ENCODE peak calls at places on chromosomes 12 and 14, in eight cellular contexts. One of them, this sample, is unnamed.

GRCh38 chr12:120849765-120850164 is 54.4 kb downstream of the SPPL3 start:
- DNase-seq in suprapubic skin: no peak
- DNase-seq in NT2/D1: no peak
- DNase-seq in MCF 10A: peak; percentile 63
- DNase-seq in activated T-cell treated with anti-CD3 and anti-CD28 coated beads for 4 hours: no peak
- DNase-seq in EL: peak; percentile 63
- DNase-seq in endothelial cell: no peak
- DNase-seq in activated CD4-positive, alpha-beta T cell treated with anti-CD3 and anti-CD28 coated beads, Interleukin-2, amount 50 U/mL, for 48 hours: no peak
- DNase-seq in this sample: no peak

GRCh38 chr14:28704153-28704552 is 62.4 kb upstream of the FOXG1 start:
- DNase-seq in endothelial cell: no peak
- DNase-seq in suprapubic skin: no peak
- DNase-seq in MCF 10A: peak; percentile 0
- DNase-seq in EL: no peak
- DNase-seq in activated CD4-positive, alpha-beta T cell treated with anti-CD3 and anti-CD28 coated beads, Interleukin-2, amount 50 U/mL, for 48 hours: no peak
- DNase-seq in activated T-cell treated with anti-CD3 and anti-CD28 coated beads for 4 hours: no peak
- DNase-seq in NT2/D1: no peak
- DNase-seq in this sample: no peak

GRCh38 chr14:70660967-70661871 is 19.5 kb downstream of the TTC9 start:
- DNase-seq in EL: no peak
- DNase-seq in suprapubic skin: no peak
- DNase-seq in MCF 10A: no peak
- DNase-seq in endothelial cell: no peak
- DNase-seq in activated CD4-positive, alpha-beta T cell treated with anti-CD3 and anti-CD28 coated beads, Interleukin-2, amount 50 U/mL, for 48 hours: peak; percentile 48
- DNase-seq in NT2/D1: no peak
- DNase-seq in activated T-cell treated with anti-CD3 and anti-CD28 coated beads for 4 hours: peak; percentile 20
- DNase-seq in this sample: no peak

GRCh38 chr14:91417134-91417982 is at the start of gene CCDC88C:
- DNase-seq in activated T-cell treated with anti-CD3 and anti-CD28 coated beads for 4 hours: peak; percentile 68
- DNase-seq in EL: peak; percentile 14
- DNase-seq in MCF 10A: peak; percentile 77
- DNase-seq in suprapubic skin: peak; percentile 74
- DNase-seq in activated CD4-positive, alpha-beta T cell treated with anti-CD3 and anti-CD28 coated beads, Interleukin-2, amount 50 U/mL, for 48 hours: peak; percentile 77
- DNase-seq in NT2/D1: no peak
- DNase-seq in endothelial cell: peak; percentile 69
- DNase-seq in this sample: peak; percentile 82

GRCh38 chr12:48118491-48118890 is 673 bp upstream of the PFKM start:
- DNase-seq in MCF 10A: no peak
- DNase-seq in NT2/D1: no peak
- DNase-seq in EL: no peak
- DNase-seq in suprapubic skin: no peak
- DNase-seq in activated CD4-positive, alpha-beta T cell treated with anti-CD3 and anti-CD28 coated beads, Interleukin-2, amount 50 U/mL, for 48 hours: no peak
- DNase-seq in activated T-cell treated with anti-CD3 and anti-CD28 coated beads for 4 hours: no peak
- DNase-seq in endothelial cell: no peak
- DNase-seq in this sample: no peak

GRCh38 chr14:30234966-30235365 is 307.3 kb upstream of the PRKD1 start:
- DNase-seq in endothelial cell: no peak
- DNase-seq in suprapubic skin: no peak
- DNase-seq in MCF 10A: no peak
- DNase-seq in NT2/D1: no peak
- DNase-seq in activated T-cell treated with anti-CD3 and anti-CD28 coated beads for 4 hours: no peak
- DNase-seq in EL: no peak
- DNase-seq in activated CD4-positive, alpha-beta T cell treated with anti-CD3 and anti-CD28 coated beads, Interleukin-2, amount 50 U/mL, for 48 hours: no peak
- DNase-seq in this sample: no peak

GRCh38 chr12:21111733-21112132 is 19.3 kb upstream of the SLCO1B1 start:
- DNase-seq in endothelial cell: no peak
- DNase-seq in activated T-cell treated with anti-CD3 and anti-CD28 coated beads for 4 hours: no peak
- DNase-seq in MCF 10A: no peak
- DNase-seq in NT2/D1: no peak
- DNase-seq in suprapubic skin: no peak
- DNase-seq in EL: no peak
- DNase-seq in activated CD4-positive, alpha-beta T cell treated with anti-CD3 and anti-CD28 coated beads, Interleukin-2, amount 50 U/mL, for 48 hours: no peak
- DNase-seq in this sample: no peak

GRCh38 chr12:11609045-11609444 is 40.4 kb upstream of the ETV6 start:
- DNase-seq in suprapubic skin: no peak
- DNase-seq in MCF 10A: no peak
- DNase-seq in endothelial cell: no peak
- DNase-seq in NT2/D1: peak; percentile 98
- DNase-seq in activated CD4-positive, alpha-beta T cell treated with anti-CD3 and anti-CD28 coated beads, Interleukin-2, amount 50 U/mL, for 48 hours: no peak
- DNase-seq in activated T-cell treated with anti-CD3 and anti-CD28 coated beads for 4 hours: no peak
- DNase-seq in EL: no peak
- DNase-seq in this sample: no peak

GRCh38 chr12:124450376-124450750 is 117.0 kb downstream of the NCOR2 start:
- DNase-seq in MCF 10A: no peak
- DNase-seq in suprapubic skin: no peak
- DNase-seq in activated CD4-positive, alpha-beta T cell treated with anti-CD3 and anti-CD28 coated beads, Interleukin-2, amount 50 U/mL, for 48 hours: no peak
- DNase-seq in NT2/D1: no peak
- DNase-seq in activated T-cell treated with anti-CD3 and anti-CD28 coated beads for 4 hours: no peak
- DNase-seq in EL: no peak
- DNase-seq in endothelial cell: no peak
- DNase-seq in this sample: no peak

GRCh38 chr12:127355061-127355820 is 911.7 kb upstream of the TMEM132C start:
- DNase-seq in NT2/D1: no peak
- DNase-seq in activated CD4-positive, alpha-beta T cell treated with anti-CD3 and anti-CD28 coated beads, Interleukin-2, amount 50 U/mL, for 48 hours: no peak
- DNase-seq in MCF 10A: peak; percentile 48
- DNase-seq in endothelial cell: no peak
- DNase-seq in EL: peak; percentile 23
- DNase-seq in activated T-cell treated with anti-CD3 and anti-CD28 coated beads for 4 hours: no peak
- DNase-seq in suprapubic skin: no peak
- DNase-seq in this sample: no peak

This sample was measured in ecto neural progenitor cell.